ENCODE peak calls at places on chromosomes 1 and 21, in ten cellular contexts. One of them, this sample, is unnamed.
A peak's percentile ranks its signal among the peaks of the same experiment; 100 is the strongest.

GRCh38 chr1:54302951-54303843 is 103.0 kb downstream of the SSBP3 start:
- DNase-seq in stimulated activated CD8-positive, alpha-beta memory T cell treated with anti-CD3 and anti-CD28 coated beads, Interleukin-4, amount 100 ng/mL, for 48 hours: no peak
- DNase-seq in type B pancreatic cell: no peak
- DNase-seq in IMR-90: no peak
- DNase-seq in heart right ventricle: no peak
- DNase-seq in epithelial cell of prostate: no peak
- DNase-seq in CD4-positive, alpha-beta T cell: no peak
- DNase-seq in transverse colon: no peak
- DNase-seq in body of pancreas: no peak
- DNase-seq in T-helper 1 cell: no peak
- DNase-seq in this sample: no peak

GRCh38 chr1:2840036-2840809 is 38.7 kb upstream of the TTC34 start:
- DNase-seq in IMR-90: no peak
- DNase-seq in epithelial cell of prostate: no peak
- DNase-seq in transverse colon: no peak
- DNase-seq in type B pancreatic cell: no peak
- DNase-seq in stimulated activated CD8-positive, alpha-beta memory T cell treated with anti-CD3 and anti-CD28 coated beads, Interleukin-4, amount 100 ng/mL, for 48 hours: peak; percentile 72
- DNase-seq in body of pancreas: no peak
- DNase-seq in T-helper 1 cell: peak; percentile 50
- DNase-seq in heart right ventricle: no peak
- DNase-seq in CD4-positive, alpha-beta T cell: peak; percentile 57
- DNase-seq in this sample: no peak

GRCh38 chr1:214583824-214584554 is 19.0 kb upstream of the CENPF start:
- DNase-seq in CD4-positive, alpha-beta T cell: no peak
- DNase-seq in body of pancreas: no peak
- DNase-seq in type B pancreatic cell: no peak
- DNase-seq in T-helper 1 cell: no peak
- DNase-seq in transverse colon: no peak
- DNase-seq in heart right ventricle: no peak
- DNase-seq in stimulated activated CD8-positive, alpha-beta memory T cell treated with anti-CD3 and anti-CD28 coated beads, Interleukin-4, amount 100 ng/mL, for 48 hours: no peak
- DNase-seq in IMR-90: no peak
- DNase-seq in epithelial cell of prostate: no peak
- DNase-seq in this sample: no peak

GRCh38 chr1:208534604-208534907 is 290.4 kb upstream of the PLXNA2 start:
- DNase-seq in IMR-90: no peak
- DNase-seq in transverse colon: peak; percentile 25
- DNase-seq in body of pancreas: no peak
- DNase-seq in stimulated activated CD8-positive, alpha-beta memory T cell treated with anti-CD3 and anti-CD28 coated beads, Interleukin-4, amount 100 ng/mL, for 48 hours: no peak
- DNase-seq in heart right ventricle: no peak
- DNase-seq in epithelial cell of prostate: no peak
- DNase-seq in CD4-positive, alpha-beta T cell: no peak
- DNase-seq in type B pancreatic cell: no peak
- DNase-seq in T-helper 1 cell: no peak
- DNase-seq in this sample: no peak

GRCh38 chr1:208025036-208025435 is 114.1 kb upstream of the CD34 start:
- DNase-seq in stimulated activated CD8-positive, alpha-beta memory T cell treated with anti-CD3 and anti-CD28 coated beads, Interleukin-4, amount 100 ng/mL, for 48 hours: no peak
- DNase-seq in epithelial cell of prostate: no peak
- DNase-seq in transverse colon: no peak
- DNase-seq in heart right ventricle: peak; percentile 34
- DNase-seq in IMR-90: no peak
- DNase-seq in type B pancreatic cell: no peak
- DNase-seq in T-helper 1 cell: no peak
- DNase-seq in body of pancreas: no peak
- DNase-seq in CD4-positive, alpha-beta T cell: no peak
- DNase-seq in this sample: no peak

GRCh38 chr1:30697977-30698376 is 25.4 kb downstream of the MATN1 start:
- DNase-seq in body of pancreas: no peak
- DNase-seq in type B pancreatic cell: no peak
- DNase-seq in IMR-90: peak; percentile 33
- DNase-seq in heart right ventricle: no peak
- DNase-seq in transverse colon: no peak
- DNase-seq in epithelial cell of prostate: no peak
- DNase-seq in CD4-positive, alpha-beta T cell: no peak
- DNase-seq in T-helper 1 cell: no peak
- DNase-seq in stimulated activated CD8-positive, alpha-beta memory T cell treated with anti-CD3 and anti-CD28 coated beads, Interleukin-4, amount 100 ng/mL, for 48 hours: no peak
- DNase-seq in this sample: no peak

GRCh38 chr1:207824691-207825090 is 72.8 kb downstream of the CD46 start:
- DNase-seq in CD4-positive, alpha-beta T cell: no peak
- DNase-seq in epithelial cell of prostate: no peak
- DNase-seq in heart right ventricle: no peak
- DNase-seq in stimulated activated CD8-positive, alpha-beta memory T cell treated with anti-CD3 and anti-CD28 coated beads, Interleukin-4, amount 100 ng/mL, for 48 hours: peak; percentile 42
- DNase-seq in type B pancreatic cell: no peak
- DNase-seq in body of pancreas: no peak
- DNase-seq in T-helper 1 cell: no peak
- DNase-seq in transverse colon: no peak
- DNase-seq in IMR-90: no peak
- DNase-seq in this sample: no peak

GRCh38 chr1:176938375-176938774 is 226.1 kb downstream of the ASTN1 start:
- DNase-seq in IMR-90: no peak
- DNase-seq in epithelial cell of prostate: no peak
- DNase-seq in heart right ventricle: no peak
- DNase-seq in transverse colon: no peak
- DNase-seq in body of pancreas: no peak
- DNase-seq in type B pancreatic cell: no peak
- DNase-seq in stimulated activated CD8-positive, alpha-beta memory T cell treated with anti-CD3 and anti-CD28 coated beads, Interleukin-4, amount 100 ng/mL, for 48 hours: no peak
- DNase-seq in CD4-positive, alpha-beta T cell: no peak
- DNase-seq in T-helper 1 cell: no peak
- DNase-seq in this sample: no peak

GRCh38 chr1:118661769-118662320 is 326.3 kb downstream of the TBX15 start:
- DNase-seq in heart right ventricle: no peak
- DNase-seq in stimulated activated CD8-positive, alpha-beta memory T cell treated with anti-CD3 and anti-CD28 coated beads, Interleukin-4, amount 100 ng/mL, for 48 hours: no peak
- DNase-seq in body of pancreas: no peak
- DNase-seq in IMR-90: no peak
- DNase-seq in epithelial cell of prostate: no peak
- DNase-seq in transverse colon: no peak
- DNase-seq in CD4-positive, alpha-beta T cell: no peak
- DNase-seq in T-helper 1 cell: no peak
- DNase-seq in type B pancreatic cell: no peak
- DNase-seq in this sample: no peak

GRCh38 chr21:32055305-32055704 is 182.5 kb downstream of the HUNK start:
- DNase-seq in T-helper 1 cell: no peak
- DNase-seq in body of pancreas: no peak
- DNase-seq in CD4-positive, alpha-beta T cell: no peak
- DNase-seq in heart right ventricle: no peak
- DNase-seq in transverse colon: no peak
- DNase-seq in stimulated activated CD8-positive, alpha-beta memory T cell treated with anti-CD3 and anti-CD28 coated beads, Interleukin-4, amount 100 ng/mL, for 48 hours: no peak
- DNase-seq in type B pancreatic cell: no peak
- DNase-seq in IMR-90: no peak
- DNase-seq in epithelial cell of prostate: no peak
- DNase-seq in this sample: no peak

GRCh38 chr1:31397360-31398095 is 15.5 kb upstream of the SERINC2 start:
- DNase-seq in IMR-90: peak; percentile 38
- DNase-seq in stimulated activated CD8-positive, alpha-beta memory T cell treated with anti-CD3 and anti-CD28 coated beads, Interleukin-4, amount 100 ng/mL, for 48 hours: no peak
- DNase-seq in type B pancreatic cell: no peak
- DNase-seq in CD4-positive, alpha-beta T cell: no peak
- DNase-seq in transverse colon: no peak
- DNase-seq in T-helper 1 cell: no peak
- DNase-seq in body of pancreas: no peak
- DNase-seq in epithelial cell of prostate: no peak
- DNase-seq in heart right ventricle: no peak
- DNase-seq in this sample: no peak

GRCh38 chr1:205604825-205605544 is 26.8 kb downstream of the ELK4 start:
- DNase-seq in CD4-positive, alpha-beta T cell: no peak
- DNase-seq in body of pancreas: no peak
- DNase-seq in type B pancreatic cell: no peak
- DNase-seq in heart right ventricle: no peak
- DNase-seq in stimulated activated CD8-positive, alpha-beta memory T cell treated with anti-CD3 and anti-CD28 coated beads, Interleukin-4, amount 100 ng/mL, for 48 hours: no peak
- DNase-seq in IMR-90: no peak
- DNase-seq in transverse colon: no peak
- DNase-seq in epithelial cell of prostate: no peak
- DNase-seq in T-helper 1 cell: no peak
- DNase-seq in this sample: no peak

GRCh38 chr1:227428803-227429202 is 110.5 kb upstream of the CDC42BPA start:
- DNase-seq in epithelial cell of prostate: peak; percentile 24
- DNase-seq in stimulated activated CD8-positive, alpha-beta memory T cell treated with anti-CD3 and anti-CD28 coated beads, Interleukin-4, amount 100 ng/mL, for 48 hours: no peak
- DNase-seq in heart right ventricle: peak; percentile 62
- DNase-seq in T-helper 1 cell: no peak
- DNase-seq in body of pancreas: peak; percentile 62
- DNase-seq in IMR-90: peak; percentile 63
- DNase-seq in transverse colon: peak; percentile 62
- DNase-seq in CD4-positive, alpha-beta T cell: no peak
- DNase-seq in type B pancreatic cell: no peak
- DNase-seq in this sample: peak; percentile 62

GRCh38 chr1:67572594-67573221 is 112.3 kb upstream of the GADD45A start:
- DNase-seq in heart right ventricle: peak; percentile 45
- DNase-seq in stimulated activated CD8-positive, alpha-beta memory T cell treated with anti-CD3 and anti-CD28 coated beads, Interleukin-4, amount 100 ng/mL, for 48 hours: no peak
- DNase-seq in IMR-90: peak; percentile 36
- DNase-seq in T-helper 1 cell: no peak
- DNase-seq in epithelial cell of prostate: peak; percentile 98
- DNase-seq in body of pancreas: peak; percentile 95
- DNase-seq in type B pancreatic cell: no peak
- DNase-seq in CD4-positive, alpha-beta T cell: no peak
- DNase-seq in transverse colon: peak; percentile 86
- DNase-seq in this sample: peak; percentile 84

GRCh38 chr1:175252561-175252960 is 60.0 kb upstream of the KIAA0040 start:
- DNase-seq in body of pancreas: no peak
- DNase-seq in CD4-positive, alpha-beta T cell: no peak
- DNase-seq in IMR-90: no peak
- DNase-seq in epithelial cell of prostate: no peak
- DNase-seq in heart right ventricle: no peak
- DNase-seq in type B pancreatic cell: no peak
- DNase-seq in transverse colon: no peak
- DNase-seq in stimulated activated CD8-positive, alpha-beta memory T cell treated with anti-CD3 and anti-CD28 coated beads, Interleukin-4, amount 100 ng/mL, for 48 hours: no peak
- DNase-seq in T-helper 1 cell: no peak
- DNase-seq in this sample: no peak

GRCh38 chr1:58442114-58442513 is 104.4 kb downstream of the OMA1 start:
- DNase-seq in body of pancreas: no peak
- DNase-seq in T-helper 1 cell: no peak
- DNase-seq in stimulated activated CD8-positive, alpha-beta memory T cell treated with anti-CD3 and anti-CD28 coated beads, Interleukin-4, amount 100 ng/mL, for 48 hours: no peak
- DNase-seq in CD4-positive, alpha-beta T cell: no peak
- DNase-seq in heart right ventricle: no peak
- DNase-seq in type B pancreatic cell: no peak
- DNase-seq in IMR-90: no peak
- DNase-seq in transverse colon: no peak
- DNase-seq in epithelial cell of prostate: no peak
- DNase-seq in this sample: no peak

GRCh38 chr1:228047183-228047466 is 35.4 kb upstream of the ARF1 start:
- DNase-seq in body of pancreas: no peak
- DNase-seq in stimulated activated CD8-positive, alpha-beta memory T cell treated with anti-CD3 and anti-CD28 coated beads, Interleukin-4, amount 100 ng/mL, for 48 hours: no peak
- DNase-seq in heart right ventricle: no peak
- DNase-seq in type B pancreatic cell: no peak
- DNase-seq in CD4-positive, alpha-beta T cell: no peak
- DNase-seq in IMR-90: no peak
- DNase-seq in T-helper 1 cell: no peak
- DNase-seq in epithelial cell of prostate: no peak
- DNase-seq in transverse colon: no peak
- DNase-seq in this sample: no peak

GRCh38 chr1:218705911-218706893 is 361.1 kb downstream of the TGFB2 start:
- DNase-seq in CD4-positive, alpha-beta T cell: no peak
- DNase-seq in stimulated activated CD8-positive, alpha-beta memory T cell treated with anti-CD3 and anti-CD28 coated beads, Interleukin-4, amount 100 ng/mL, for 48 hours: no peak
- DNase-seq in body of pancreas: no peak
- DNase-seq in type B pancreatic cell: no peak
- DNase-seq in IMR-90: peak; percentile 97
- DNase-seq in epithelial cell of prostate: peak; percentile 95
- DNase-seq in T-helper 1 cell: no peak
- DNase-seq in transverse colon: no peak
- DNase-seq in heart right ventricle: no peak
- DNase-seq in this sample: no peak

GRCh38 chr1:155000725-155001437 is 1.7 kb upstream of the ZBTB7B start:
- DNase-seq in CD4-positive, alpha-beta T cell: peak; percentile 60
- DNase-seq in stimulated activated CD8-positive, alpha-beta memory T cell treated with anti-CD3 and anti-CD28 coated beads, Interleukin-4, amount 100 ng/mL, for 48 hours: peak; percentile 92
- DNase-seq in T-helper 1 cell: peak; percentile 83
- DNase-seq in body of pancreas: peak; percentile 99
- DNase-seq in IMR-90: peak; percentile 77
- DNase-seq in heart right ventricle: peak; percentile 90
- DNase-seq in transverse colon: peak; percentile 97
- DNase-seq in epithelial cell of prostate: peak; percentile 64
- DNase-seq in type B pancreatic cell: peak; percentile 91
- DNase-seq in this sample: peak; percentile 97

GRCh38 chr1:59967141-59967697 is 40.6 kb upstream of the CYP2J2 start:
- DNase-seq in transverse colon: no peak
- DNase-seq in epithelial cell of prostate: no peak
- DNase-seq in stimulated activated CD8-positive, alpha-beta memory T cell treated with anti-CD3 and anti-CD28 coated beads, Interleukin-4, amount 100 ng/mL, for 48 hours: no peak
- DNase-seq in body of pancreas: no peak
- DNase-seq in IMR-90: peak; percentile 59
- DNase-seq in CD4-positive, alpha-beta T cell: no peak
- DNase-seq in type B pancreatic cell: no peak
- DNase-seq in T-helper 1 cell: no peak
- DNase-seq in heart right ventricle: no peak
- DNase-seq in this sample: no peak

GRCh38 chr1:44407430-44408180 is 2.5 kb downstream of the RNF220 start:
- DNase-seq in heart right ventricle: no peak
- DNase-seq in CD4-positive, alpha-beta T cell: no peak
- DNase-seq in T-helper 1 cell: no peak
- DNase-seq in epithelial cell of prostate: no peak
- DNase-seq in body of pancreas: no peak
- DNase-seq in stimulated activated CD8-positive, alpha-beta memory T cell treated with anti-CD3 and anti-CD28 coated beads, Interleukin-4, amount 100 ng/mL, for 48 hours: peak; percentile 29
- DNase-seq in IMR-90: no peak
- DNase-seq in transverse colon: no peak
- DNase-seq in type B pancreatic cell: no peak
- DNase-seq in this sample: no peak

GRCh38 chr1:232147215-232147614 is 482.7 kb downstream of the SIPA1L2 start:
- DNase-seq in T-helper 1 cell: no peak
- DNase-seq in epithelial cell of prostate: no peak
- DNase-seq in IMR-90: no peak
- DNase-seq in heart right ventricle: no peak
- DNase-seq in body of pancreas: no peak
- DNase-seq in CD4-positive, alpha-beta T cell: no peak
- DNase-seq in transverse colon: no peak
- DNase-seq in stimulated activated CD8-positive, alpha-beta memory T cell treated with anti-CD3 and anti-CD28 coated beads, Interleukin-4, amount 100 ng/mL, for 48 hours: no peak
- DNase-seq in type B pancreatic cell: no peak
- DNase-seq in this sample: no peak

GRCh38 chr21:35396655-35397054 is 347.6 kb upstream of the RUNX1 start:
- DNase-seq in heart right ventricle: no peak
- DNase-seq in epithelial cell of prostate: no peak
- DNase-seq in transverse colon: no peak
- DNase-seq in body of pancreas: no peak
- DNase-seq in IMR-90: no peak
- DNase-seq in type B pancreatic cell: no peak
- DNase-seq in CD4-positive, alpha-beta T cell: no peak
- DNase-seq in stimulated activated CD8-positive, alpha-beta memory T cell treated with anti-CD3 and anti-CD28 coated beads, Interleukin-4, amount 100 ng/mL, for 48 hours: no peak
- DNase-seq in T-helper 1 cell: no peak
- DNase-seq in this sample: no peak

GRCh38 chr21:42258150-42258884 is 39.4 kb downstream of the ABCG1 start:
- DNase-seq in body of pancreas: peak; percentile 70
- DNase-seq in CD4-positive, alpha-beta T cell: peak; percentile 74
- DNase-seq in IMR-90: peak; percentile 32
- DNase-seq in transverse colon: peak; percentile 82
- DNase-seq in type B pancreatic cell: no peak
- DNase-seq in epithelial cell of prostate: no peak
- DNase-seq in heart right ventricle: peak; percentile 65
- DNase-seq in T-helper 1 cell: peak; percentile 70
- DNase-seq in stimulated activated CD8-positive, alpha-beta memory T cell treated with anti-CD3 and anti-CD28 coated beads, Interleukin-4, amount 100 ng/mL, for 48 hours: peak; percentile 89
- DNase-seq in this sample: peak; percentile 70

GRCh38 chr1:77385551-77385950 is 103.7 kb downstream of the AK5 start:
- DNase-seq in transverse colon: no peak
- DNase-seq in IMR-90: peak; percentile 30
- DNase-seq in CD4-positive, alpha-beta T cell: no peak
- DNase-seq in type B pancreatic cell: no peak
- DNase-seq in heart right ventricle: no peak
- DNase-seq in body of pancreas: no peak
- DNase-seq in stimulated activated CD8-positive, alpha-beta memory T cell treated with anti-CD3 and anti-CD28 coated beads, Interleukin-4, amount 100 ng/mL, for 48 hours: no peak
- DNase-seq in epithelial cell of prostate: no peak
- DNase-seq in T-helper 1 cell: no peak
- DNase-seq in this sample: no peak